ENCODE peak calls at places on chromosome 6, in seven cellular contexts. Y is M059J, Q is anterior cingulate cortex, C is mucosa of descending colon, L is SW480, M is iPS-NIHi11, P is ACHN. I is an unnamed sample.

GRCh38 chr6:89834884-89835792 is 5.5 kb downstream of the CASP8AP2 start:
- DNase-seq in Y (peak; percentile 27), Q (no peak), C (no peak), L (no peak), M (no peak), P (no peak), I (no peak)

GRCh38 chr6:46745973-46746372 is 760 bp upstream of the ANKRD66 start:
- DNase-seq in Y (no peak), Q (no peak), C (no peak), L (no peak), M (no peak), P (no peak), I (no peak)

GRCh38 chr6:169571123-169571962 is 130.5 kb downstream of the WDR27 start:
- DNase-seq in Y (peak; percentile 88), Q (no peak), C (no peak), L (no peak), M (no peak), P (no peak), I (no peak)

GRCh38 chr6:12288211-12288618 is 1.9 kb upstream of the EDN1 start:
- DNase-seq in Y (no peak), Q (no peak), C (no peak), L (no peak), M (no peak), P (no peak), I (no peak)

GRCh38 chr6:27031302-27031701 is 216.2 kb upstream of the PRSS16 start:
- DNase-seq in Y (peak; percentile 68), Q (no peak), C (no peak), L (no peak), M (no peak), P (peak; percentile 44), I (peak; percentile 80)

GRCh38 chr6:140782941-140783340 is 1349.8 kb upstream of the GJE1 start:
- DNase-seq in Y (peak; percentile 21), Q (no peak), C (no peak), L (no peak), M (no peak), P (no peak), I (no peak)

GRCh38 chr6:82144852-82145332 is 102.7 kb downstream of the IBTK start:
- DNase-seq in Y (peak; percentile 98), Q (no peak), C (no peak), L (peak; percentile 54), M (peak; percentile 33), P (peak; percentile 80), I (peak; percentile 84)

GRCh38 chr6:41637179-41638001 is 878 bp upstream of the MDFI start:
- DNase-seq in Y (no peak), Q (no peak), C (no peak), L (peak; percentile 23), M (peak; percentile 54), P (no peak), I (peak; percentile 41)

GRCh38 chr6:45677381-45677992 is 299.8 kb upstream of the SUPT3H start:
- DNase-seq in Y (peak; percentile 89), Q (no peak), C (peak; percentile 63), L (no peak), M (no peak), P (peak; percentile 56), I (no peak)

GRCh38 chr6:70669133-70669532 is 1.4 kb downstream of the SMAP1 start:
- DNase-seq in Y (peak; percentile 11), Q (no peak), C (no peak), L (peak; percentile 25), M (no peak), P (peak; percentile 68), I (peak; percentile 68)

GRCh38 chr6:115882771-115883170 is 177.9 kb downstream of the FRK start:
- DNase-seq in Y (no peak), Q (no peak), C (no peak), L (no peak), M (no peak), P (no peak), I (no peak)

GRCh38 chr6:2034256-2034655 is 211.1 kb downstream of the GMDS start:
- DNase-seq in Y (no peak), Q (no peak), C (no peak), L (no peak), M (no peak), P (no peak), I (no peak)

GRCh38 chr6:5838656-5839396 is 167.9 kb downstream of the NRN1 start:
- DNase-seq in Y (no peak), Q (no peak), C (no peak), L (no peak), M (no peak), P (no peak), I (no peak)

GRCh38 chr6:139311826-139312225 is 20.0 kb upstream of the TXLNB start:
- DNase-seq in Y (no peak), Q (no peak), C (no peak), L (no peak), M (no peak), P (no peak), I (no peak)

GRCh38 chr6:1253816-1254215 is 58.1 kb upstream of the FOXQ1 start:
- DNase-seq in Y (no peak), Q (no peak), C (no peak), L (no peak), M (no peak), P (no peak), I (no peak)

GRCh38 chr6:98824163-98824906 is 10.0 kb upstream of the POU3F2 start:
- DNase-seq in Y (peak; percentile 66), Q (no peak), C (no peak), L (no peak), M (peak; percentile 35), P (no peak), I (no peak)

GRCh38 chr6:4360920-4361319 is 225.5 kb upstream of the ECI2 start:
- DNase-seq in Y (no peak), Q (no peak), C (no peak), L (no peak), M (no peak), P (no peak), I (no peak)

GRCh38 chr6:35611235-35611634 is 77.5 kb downstream of the FKBP5 start:
- DNase-seq in Y (peak; percentile 62), Q (no peak), C (no peak), L (no peak), M (no peak), P (no peak), I (no peak)

GRCh38 chr6:22880686-22881433 is 311.5 kb downstream of the HDGFL1 start:
- DNase-seq in Y (peak; percentile 99), Q (no peak), C (no peak), L (peak; percentile 82), M (no peak), P (peak; percentile 94), I (no peak)

GRCh38 chr6:129893513-129894098 is 32.5 kb upstream of the TMEM244 start:
- DNase-seq in Y (peak; percentile 28), Q (no peak), C (no peak), L (peak; percentile 13), M (peak; percentile 11), P (peak; percentile 10), I (peak; percentile 43)

GRCh38 chr6:37651991-37652390 is 45.7 kb downstream of the MDGA1 start:
- DNase-seq in Y (no peak), Q (no peak), C (no peak), L (no peak), M (no peak), P (no peak), I (no peak)

GRCh38 chr6:30234361-30234760 is 21.2 kb upstream of the TRIM26 start:
- DNase-seq in Y (no peak), Q (no peak), C (no peak), L (no peak), M (no peak), P (no peak), I (no peak)

GRCh38 chr6:139597781-139598368 is 223.4 kb upstream of the CITED2 start:
- DNase-seq in Y (peak; percentile 95), Q (no peak), C (peak; percentile 83), L (peak; percentile 32), M (no peak), P (peak; percentile 46), I (peak; percentile 25)

GRCh38 chr6:45661667-45662066 is 283.9 kb upstream of the SUPT3H start:
- DNase-seq in Y (no peak), Q (no peak), C (no peak), L (peak; percentile 19), M (no peak), P (no peak), I (no peak)

GRCh38 chr6:15304337-15305078 is 58.6 kb downstream of the JARID2 start:
- DNase-seq in Y (no peak), Q (no peak), C (no peak), L (no peak), M (no peak), P (no peak), I (no peak)

GRCh38 chr6:130111031-130111430 is 92.7 kb downstream of the L3MBTL3 start:
- DNase-seq in Y (no peak), Q (no peak), C (no peak), L (no peak), M (no peak), P (no peak), I (no peak)

GRCh38 chr6:85675030-85675819 is 32.5 kb upstream of the SYNCRIP start:
- DNase-seq in Y (peak; percentile 78), Q (no peak), C (no peak), L (peak; percentile 34), M (no peak), P (peak; percentile 59), I (peak; percentile 91)

GRCh38 chr6:73058736-73059135 is 166.6 kb downstream of the KHDC1L start:
- DNase-seq in Y (peak; percentile 83), Q (no peak), C (no peak), L (no peak), M (no peak), P (no peak), I (no peak)

GRCh38 chr6:3962897-3963296 is 113.7 kb downstream of the FAM50B start:
- DNase-seq in Y (peak; percentile 54), Q (no peak), C (no peak), L (no peak), M (no peak), P (no peak), I (no peak)

GRCh38 chr6:151284012-151284411 is 44.2 kb downstream of the AKAP12 start:
- DNase-seq in Y (peak; percentile 21), Q (no peak), C (no peak), L (no peak), M (no peak), P (peak; percentile 23), I (no peak)

GRCh38 chr6:33983109-33983475 is 162.8 kb downstream of the GRM4 start:
- DNase-seq in Y (peak; percentile 86), Q (no peak), C (peak; percentile 84), L (peak; percentile 38), M (peak; percentile 69), P (peak; percentile 19), I (peak; percentile 46)

GRCh38 chr6:168208854-168209253 is 110.7 kb downstream of the DACT2 start:
- DNase-seq in Y (no peak), Q (no peak), C (no peak), L (no peak), M (peak; percentile 76), P (no peak), I (no peak)

GRCh38 chr6:100986921-100987320 is 105.8 kb upstream of the ASCC3 start:
- DNase-seq in Y (no peak), Q (no peak), C (no peak), L (no peak), M (no peak), P (no peak), I (no peak)

GRCh38 chr6:85865665-85866372 is 223.1 kb upstream of the SYNCRIP start:
- DNase-seq in Y (peak; percentile 89), Q (no peak), C (no peak), L (peak; percentile 89), M (no peak), P (peak; percentile 65), I (peak; percentile 40)

GRCh38 chr6:46876126-46876525 is 45.6 kb downstream of the ADGRF5 start:
- DNase-seq in Y (peak; percentile 99), Q (no peak), C (no peak), L (peak; percentile 8), M (peak; percentile 74), P (no peak), I (no peak)

GRCh38 chr6:90369024-90369519 is 72.4 kb upstream of the BACH2 start:
- DNase-seq in Y (peak; percentile 98), Q (no peak), C (no peak), L (peak; percentile 83), M (peak; percentile 72), P (peak; percentile 98), I (peak; percentile 99)

GRCh38 chr6:22328499-22328898 is 31.7 kb upstream of the PRL start:
- DNase-seq in Y (no peak), Q (no peak), C (no peak), L (no peak), M (no peak), P (no peak), I (no peak)

GRCh38 chr6:106910999-106911949 is 63.3 kb downstream of the CD24 start:
- DNase-seq in Y (no peak), Q (no peak), C (no peak), L (peak; percentile 21), M (no peak), P (no peak), I (no peak)